ENCODE peak calls at places on chromosomes 1 and 21, in seven cellular contexts. One of them, this sample, is unnamed.
A peak's percentile ranks its signal among the peaks of the same experiment; 100 is the strongest.

GRCh38 chr1:38045431-38046332 is 911 bp downstream of the POU3F1 start:
- DNase-seq in A549: peak; percentile 50
- DNase-seq in tibial artery: no peak
- DNase-seq in tibial nerve: no peak
- DNase-seq in endodermal cell: peak; percentile 85
- DNase-seq in colonic mucosa: peak; percentile 27
- DNase-seq in cardiac muscle cell: peak; percentile 20
- DNase-seq in this sample: no peak

GRCh38 chr1:51956528-51957509 is 33.7 kb downstream of the RAB3B start:
- DNase-seq in colonic mucosa: no peak
- DNase-seq in endodermal cell: peak; percentile 54
- DNase-seq in tibial artery: no peak
- DNase-seq in A549: no peak
- DNase-seq in cardiac muscle cell: peak; percentile 23
- DNase-seq in tibial nerve: no peak
- DNase-seq in this sample: no peak

GRCh38 chr1:232982238-232982944 is 32.0 kb downstream of the NTPCR start:
- DNase-seq in endodermal cell: no peak
- DNase-seq in tibial nerve: no peak
- DNase-seq in A549: peak; percentile 25
- DNase-seq in colonic mucosa: no peak
- DNase-seq in tibial artery: no peak
- DNase-seq in cardiac muscle cell: peak; percentile 44
- DNase-seq in this sample: no peak

GRCh38 chr1:11071463-11072215 is 11.8 kb upstream of the SRM start:
- DNase-seq in endodermal cell: no peak
- DNase-seq in cardiac muscle cell: no peak
- DNase-seq in A549: no peak
- DNase-seq in tibial nerve: no peak
- DNase-seq in tibial artery: peak; percentile 21
- DNase-seq in colonic mucosa: peak; percentile 40
- DNase-seq in this sample: no peak

GRCh38 chr1:205774277-205775014 is 836 bp downstream of the RAB29 start:
- DNase-seq in tibial artery: peak; percentile 72
- DNase-seq in endodermal cell: peak; percentile 84
- DNase-seq in A549: no peak
- DNase-seq in colonic mucosa: peak; percentile 23
- DNase-seq in tibial nerve: no peak
- DNase-seq in cardiac muscle cell: peak; percentile 15
- DNase-seq in this sample: no peak

GRCh38 chr1:170692866-170693575 is 29.1 kb downstream of the PRRX1 start:
- DNase-seq in tibial artery: no peak
- DNase-seq in colonic mucosa: no peak
- DNase-seq in tibial nerve: no peak
- DNase-seq in endodermal cell: no peak
- DNase-seq in cardiac muscle cell: peak; percentile 87
- DNase-seq in A549: no peak
- DNase-seq in this sample: no peak

GRCh38 chr1:20165522-20165951 is 20.4 kb upstream of the UBXN10 start:
- DNase-seq in A549: peak; percentile 16
- DNase-seq in endodermal cell: peak; percentile 62
- DNase-seq in tibial artery: no peak
- DNase-seq in colonic mucosa: no peak
- DNase-seq in tibial nerve: no peak
- DNase-seq in cardiac muscle cell: peak; percentile 35
- DNase-seq in this sample: no peak

GRCh38 chr1:194959795-194960194 is 1648.4 kb downstream of the KCNT2 start:
- DNase-seq in A549: no peak
- DNase-seq in tibial artery: no peak
- DNase-seq in colonic mucosa: no peak
- DNase-seq in cardiac muscle cell: no peak
- DNase-seq in endodermal cell: no peak
- DNase-seq in tibial nerve: no peak
- DNase-seq in this sample: no peak

GRCh38 chr21:40136571-40136970 is 269.3 kb downstream of the PCP4 start:
- DNase-seq in tibial nerve: no peak
- DNase-seq in colonic mucosa: no peak
- DNase-seq in cardiac muscle cell: no peak
- DNase-seq in endodermal cell: no peak
- DNase-seq in tibial artery: no peak
- DNase-seq in A549: no peak
- DNase-seq in this sample: no peak

GRCh38 chr1:178650950-178651461 is 74.0 kb upstream of the RALGPS2 start:
- DNase-seq in colonic mucosa: peak; percentile 52
- DNase-seq in tibial artery: no peak
- DNase-seq in cardiac muscle cell: no peak
- DNase-seq in tibial nerve: no peak
- DNase-seq in A549: peak; percentile 36
- DNase-seq in endodermal cell: no peak
- DNase-seq in this sample: no peak

GRCh38 chr1:245604979-245605378 is 450.2 kb downstream of the KIF26B start:
- DNase-seq in tibial nerve: no peak
- DNase-seq in A549: no peak
- DNase-seq in endodermal cell: peak; percentile 27
- DNase-seq in cardiac muscle cell: peak; percentile 21
- DNase-seq in tibial artery: no peak
- DNase-seq in colonic mucosa: no peak
- DNase-seq in this sample: no peak

GRCh38 chr1:91123319-91123718 is 101.5 kb upstream of the ZNF644 start:
- DNase-seq in cardiac muscle cell: no peak
- DNase-seq in tibial artery: no peak
- DNase-seq in A549: no peak
- DNase-seq in tibial nerve: no peak
- DNase-seq in colonic mucosa: no peak
- DNase-seq in endodermal cell: no peak
- DNase-seq in this sample: no peak

GRCh38 chr1:113534130-113534817 is 144.0 kb downstream of the MAGI3 start:
- DNase-seq in cardiac muscle cell: peak; percentile 12
- DNase-seq in A549: peak; percentile 16
- DNase-seq in colonic mucosa: no peak
- DNase-seq in endodermal cell: no peak
- DNase-seq in tibial artery: no peak
- DNase-seq in tibial nerve: no peak
- DNase-seq in this sample: no peak

GRCh38 chr1:243968413-243968812 is 82.7 kb upstream of the ZBTB18 start:
- DNase-seq in colonic mucosa: no peak
- DNase-seq in tibial artery: no peak
- DNase-seq in A549: no peak
- DNase-seq in cardiac muscle cell: no peak
- DNase-seq in tibial nerve: no peak
- DNase-seq in endodermal cell: no peak
- DNase-seq in this sample: no peak

GRCh38 chr21:32382108-32382601 is 10.7 kb downstream of the URB1 start:
- DNase-seq in tibial artery: no peak
- DNase-seq in A549: peak; percentile 55
- DNase-seq in endodermal cell: no peak
- DNase-seq in tibial nerve: no peak
- DNase-seq in colonic mucosa: no peak
- DNase-seq in cardiac muscle cell: no peak
- DNase-seq in this sample: no peak

GRCh38 chr1:43232071-43232470 is 37.7 kb upstream of the TMEM125 start:
- DNase-seq in cardiac muscle cell: peak; percentile 87
- DNase-seq in tibial nerve: no peak
- DNase-seq in A549: peak; percentile 10
- DNase-seq in tibial artery: peak; percentile 69
- DNase-seq in colonic mucosa: no peak
- DNase-seq in endodermal cell: no peak
- DNase-seq in this sample: no peak

GRCh38 chr1:183847646-183848045 is 42.7 kb downstream of the RGL1 start:
- DNase-seq in tibial nerve: no peak
- DNase-seq in endodermal cell: no peak
- DNase-seq in colonic mucosa: no peak
- DNase-seq in tibial artery: no peak
- DNase-seq in A549: no peak
- DNase-seq in cardiac muscle cell: no peak
- DNase-seq in this sample: no peak

GRCh38 chr1:241276391-241276790 is 80.6 kb downstream of the RGS7 start:
- DNase-seq in A549: no peak
- DNase-seq in endodermal cell: no peak
- DNase-seq in tibial nerve: no peak
- DNase-seq in tibial artery: no peak
- DNase-seq in colonic mucosa: no peak
- DNase-seq in cardiac muscle cell: no peak
- DNase-seq in this sample: no peak

GRCh38 chr1:176374967-176375569 is 87.9 kb upstream of the PAPPA2 start:
- DNase-seq in A549: peak; percentile 71
- DNase-seq in cardiac muscle cell: peak; percentile 76
- DNase-seq in tibial nerve: peak; percentile 83
- DNase-seq in endodermal cell: peak; percentile 94
- DNase-seq in colonic mucosa: peak; percentile 73
- DNase-seq in tibial artery: peak; percentile 83
- DNase-seq in this sample: peak; percentile 4

GRCh38 chr1:177600936-177601335 is 368.9 kb downstream of the SEC16B start:
- DNase-seq in colonic mucosa: no peak
- DNase-seq in A549: no peak
- DNase-seq in tibial nerve: no peak
- DNase-seq in tibial artery: no peak
- DNase-seq in cardiac muscle cell: no peak
- DNase-seq in endodermal cell: no peak
- DNase-seq in this sample: no peak

GRCh38 chr1:7199077-7199779 is 414.0 kb downstream of the CAMTA1 start:
- DNase-seq in A549: no peak
- DNase-seq in cardiac muscle cell: no peak
- DNase-seq in tibial nerve: no peak
- DNase-seq in colonic mucosa: no peak
- DNase-seq in tibial artery: no peak
- DNase-seq in endodermal cell: peak; percentile 70
- DNase-seq in this sample: no peak

GRCh38 chr1:192626366-192627179 is 9.4 kb upstream of the RGS13 start:
- DNase-seq in cardiac muscle cell: peak; percentile 56
- DNase-seq in tibial artery: no peak
- DNase-seq in endodermal cell: no peak
- DNase-seq in A549: no peak
- DNase-seq in tibial nerve: no peak
- DNase-seq in colonic mucosa: no peak
- DNase-seq in this sample: no peak

GRCh38 chr21:26965567-26966359 is 1.1 kb downstream of the ADAMTS5 start:
- DNase-seq in tibial artery: peak; percentile 71
- DNase-seq in tibial nerve: no peak
- DNase-seq in A549: no peak
- DNase-seq in colonic mucosa: peak; percentile 19
- DNase-seq in cardiac muscle cell: peak; percentile 41
- DNase-seq in endodermal cell: peak; percentile 95
- DNase-seq in this sample: no peak

GRCh38 chr1:207806531-207807394 is 54.9 kb downstream of the CD46 start:
- DNase-seq in A549: no peak
- DNase-seq in endodermal cell: peak; percentile 22
- DNase-seq in tibial artery: peak; percentile 67
- DNase-seq in colonic mucosa: no peak
- DNase-seq in cardiac muscle cell: no peak
- DNase-seq in tibial nerve: no peak
- DNase-seq in this sample: no peak
- H3K4me1 ChIP-seq in A549: peaks cover 40% of the 10 kb centered on the region
- H3K4me1 ChIP-seq in endodermal cell: no peaks in the 10 kb centered on the region
- H3K4me1 ChIP-seq in tibial artery: peaks cover 66% of the 10 kb centered on the region
- H3K4me1 ChIP-seq in colonic mucosa: peaks cover 27% of the 10 kb centered on the region
- H3K4me1 ChIP-seq in cardiac muscle cell: peaks cover 15% of the 10 kb centered on the region
- H3K4me1 ChIP-seq in tibial nerve: no peaks in the 10 kb centered on the region
- H3K4me1 ChIP-seq in this sample: peaks cover 75% of the 10 kb centered on the region

DNA sequence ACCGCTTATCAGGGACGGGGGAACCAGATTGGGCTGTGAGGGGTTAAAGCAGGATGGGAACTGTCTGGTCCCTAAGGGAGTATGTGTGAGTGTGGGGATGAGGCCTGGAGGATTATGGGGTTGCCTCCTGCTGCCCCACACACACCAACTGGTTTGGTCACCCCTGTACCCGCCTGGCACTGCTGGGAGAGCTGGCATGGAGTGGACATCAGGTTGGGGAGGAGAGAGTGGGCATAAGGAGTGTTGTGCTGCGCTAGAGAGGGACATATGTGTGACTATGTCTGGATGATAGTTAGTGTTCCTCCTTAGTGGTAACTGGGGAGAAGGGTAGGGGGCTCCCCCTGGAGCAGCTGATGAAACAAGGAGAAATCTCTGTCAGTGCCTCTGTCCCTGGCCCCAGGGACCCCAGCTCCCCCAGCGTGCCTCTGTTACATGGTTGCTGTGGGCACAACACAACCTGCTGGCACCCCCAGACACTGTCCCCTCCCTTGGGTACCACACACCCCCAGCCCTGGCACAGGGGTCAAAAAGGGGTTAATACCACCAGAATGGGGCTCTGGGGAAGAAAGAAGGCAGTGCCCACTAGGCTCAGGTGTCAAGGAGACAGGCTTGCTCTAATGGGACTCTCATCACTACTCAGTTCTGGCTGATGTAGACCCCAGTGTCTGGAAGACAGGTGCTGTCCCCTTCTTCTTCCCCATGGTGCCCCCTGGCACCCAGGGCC is 1.9 kb downstream of the ZBTB7B start:
- DNase-seq in cardiac muscle cell: no peak
- DNase-seq in tibial artery: no peak
- DNase-seq in tibial nerve: no peak
- DNase-seq in endodermal cell: no peak
- DNase-seq in A549: no peak
- DNase-seq in colonic mucosa: peak; percentile 46
- DNase-seq in this sample: no peak
- H3K4me1 ChIP-seq in cardiac muscle cell: peaks cover under 1% of the 10 kb centered on the region
- H3K4me1 ChIP-seq in tibial artery: peaks cover 55% of the 10 kb centered on the region
- H3K4me1 ChIP-seq in tibial nerve: no peaks in the 10 kb centered on the region
- H3K4me1 ChIP-seq in endodermal cell: peaks cover 9% of the 10 kb centered on the region
- H3K4me1 ChIP-seq in A549: peaks cover 60% of the 10 kb centered on the region
- H3K4me1 ChIP-seq in colonic mucosa: peaks cover 33% of the 10 kb centered on the region
- H3K4me1 ChIP-seq in this sample: peaks cover 52% of the 10 kb centered on the region

DNA sequence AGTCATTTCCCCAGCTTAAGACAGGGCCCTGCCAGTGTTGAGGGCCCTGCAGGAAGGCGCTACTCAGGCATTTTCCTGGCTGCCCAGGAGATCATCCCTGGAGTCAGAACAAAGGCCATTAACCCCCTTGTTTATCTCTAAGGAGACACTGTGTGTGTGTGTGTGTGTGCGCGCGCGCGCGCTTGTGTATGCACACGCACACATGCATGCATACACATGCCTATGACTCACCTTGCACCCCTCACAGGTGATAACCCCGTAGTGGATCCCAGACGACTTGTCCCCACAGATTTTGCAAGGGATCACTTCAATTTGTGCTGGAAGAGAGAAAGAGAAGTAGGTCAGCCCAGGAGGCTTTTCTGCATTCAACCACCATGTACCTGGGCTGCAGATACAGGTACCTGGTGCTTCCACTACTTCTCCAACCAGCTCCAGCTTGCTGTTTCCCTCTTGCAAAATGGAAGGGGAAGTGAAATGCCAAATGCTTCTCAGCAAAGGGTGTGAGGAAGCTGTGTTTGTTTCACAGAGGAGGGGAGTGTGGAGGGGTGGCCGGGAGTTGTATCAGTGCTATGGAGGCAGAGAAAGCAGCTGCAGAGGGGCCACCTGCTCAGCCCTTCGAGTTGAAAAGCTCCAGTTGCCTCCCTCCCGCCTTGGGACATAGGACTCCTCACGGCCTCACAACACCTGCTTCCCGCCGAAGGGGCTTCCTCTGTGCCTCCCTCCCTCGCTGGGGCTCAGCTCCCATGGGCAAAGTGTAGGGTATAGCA is 11.9 kb upstream of the LINGO4 start:
- DNase-seq in cardiac muscle cell: no peak
- DNase-seq in A549: no peak
- DNase-seq in colonic mucosa: no peak
- DNase-seq in endodermal cell: no peak
- DNase-seq in tibial nerve: no peak
- DNase-seq in tibial artery: no peak
- DNase-seq in this sample: no peak
- H3K4me1 ChIP-seq in cardiac muscle cell: peaks cover 3% of the 10 kb centered on the region
- H3K4me1 ChIP-seq in A549: peaks cover 16% of the 10 kb centered on the region
- H3K4me1 ChIP-seq in colonic mucosa: no peaks in the 10 kb centered on the region
- H3K4me1 ChIP-seq in endodermal cell: no peaks in the 10 kb centered on the region
- H3K4me1 ChIP-seq in tibial nerve: no peaks in the 10 kb centered on the region
- H3K4me1 ChIP-seq in tibial artery: no peaks in the 10 kb centered on the region
- H3K4me1 ChIP-seq in this sample: no peaks in the 10 kb centered on the region

GRCh38 chr1:80722611-80723010 is 1078.1 kb upstream of the ADGRL2 start:
- DNase-seq in tibial nerve: no peak
- DNase-seq in tibial artery: no peak
- DNase-seq in A549: no peak
- DNase-seq in cardiac muscle cell: no peak
- DNase-seq in endodermal cell: no peak
- DNase-seq in colonic mucosa: no peak
- DNase-seq in this sample: no peak
- H3K4me1 ChIP-seq in tibial nerve: no peaks in the 10 kb centered on the region
- H3K4me1 ChIP-seq in tibial artery: no peaks in the 10 kb centered on the region
- H3K4me1 ChIP-seq in A549: no peaks in the 10 kb centered on the region
- H3K4me1 ChIP-seq in cardiac muscle cell: no peaks in the 10 kb centered on the region
- H3K4me1 ChIP-seq in endodermal cell: no peaks in the 10 kb centered on the region
- H3K4me1 ChIP-seq in colonic mucosa: no peaks in the 10 kb centered on the region
- H3K4me1 ChIP-seq in this sample: no peaks in the 10 kb centered on the region